ENCODE peak calls at places on chromosome 13, in five cellular contexts. Z, Y, V, B and J are unnamed samples.

GRCh38 chr13:46578590-46578975 is 25.6 kb downstream of the LRCH1 start:
- DNase-seq in Z (no peak), Y (no peak), V (no peak), B (no peak), J (no peak)

GRCh38 chr13:27289016-27289665 is 18.5 kb downstream of the RASL11A start:
- DNase-seq in Z (no peak), Y (no peak), V (no peak), B (no peak), J (no peak)

GRCh38 chr13:67574320-67575233 is 344.4 kb upstream of the PCDH9 start:
- DNase-seq in Z (no peak), Y (no peak), V (no peak), B (peak; percentile 6), J (no peak)

GRCh38 chr13:51360489-51360888 is 21.0 kb downstream of the SERPINE3 start:
- DNase-seq in Z (no peak), Y (no peak), V (no peak), B (no peak), J (no peak)

GRCh38 chr13:25214371-25215252 is 42.5 kb upstream of the AMER2 start:
- DNase-seq in Z (no peak), Y (no peak), V (no peak), B (no peak), J (no peak)

GRCh38 chr13:46866150-46866549 is 30.7 kb downstream of the HTR2A start:
- DNase-seq in Z (no peak), Y (no peak), V (peak; percentile 17), B (no peak), J (peak; percentile 17)

GRCh38 chr13:26873174-26873698 is 112.7 kb upstream of the GPR12 start:
- DNase-seq in Z (no peak), Y (no peak), V (no peak), B (no peak), J (no peak)

GRCh38 chr13:25292301-25292700 is 5.0 kb upstream of the MTMR6 start:
- DNase-seq in Z (no peak), Y (no peak), V (no peak), B (no peak), J (no peak)

GRCh38 chr13:92734068-92734467 is 492.5 kb upstream of the GPC6 start:
- DNase-seq in Z (no peak), Y (no peak), V (no peak), B (no peak), J (no peak)

GRCh38 chr13:101520672-101521071 is 68.2 kb downstream of the ITGBL1 start:
- DNase-seq in Z (no peak), Y (no peak), V (peak; percentile 26), B (no peak), J (no peak)

GRCh38 chr13:100108913-100109507 is 20.1 kb downstream of the PCCA start:
- DNase-seq in Z (no peak), Y (no peak), V (no peak), B (no peak), J (no peak)